ENCODE peak calls at places on chromosome 11, in eight cellular contexts. A is transverse colon, P is uterus, F is breast epithelium, E is tibial nerve, R is A549, B is ovary, N is IMR-90. O is an unnamed sample. For H3K4me1, the result is how much of the 10 kb centered on the place peaks cover.

GRCh38 chr11:9708544-9708943 is 44.7 kb downstream of the SWAP70 start:
- DNase-seq in A (no peak), P (no peak), F (no peak), E (no peak), R (no peak), B (no peak), N (peak), O (no peak)

GRCh38 chr11:86523738-86524602 is 148.4 kb downstream of the ME3 start:
- DNase-seq in A (no peak), P (no peak), F (no peak), E (no peak), R (peak), B (peak), N (peak), O (peak)

GRCh38 chr11:115920841-115921480 is 416.7 kb upstream of the CADM1 start:
- DNase-seq in A (no peak), P (no peak), F (no peak), E (no peak), R (no peak), B (no peak), N (no peak), O (no peak)

GRCh38 chr11:47270331-47271271 is 668 bp downstream of the MADD start:
- DNase-seq in A (peak), P (peak), F (no peak), E (no peak), R (peak), B (no peak), N (peak), O (peak)

GRCh38 chr11:116882386-116882785 is 45.0 kb upstream of the APOA1 start:
- DNase-seq in A (no peak), P (no peak), F (no peak), E (no peak), R (no peak), B (no peak), N (peak), O (no peak)

GRCh38 chr11:23143031-23143430 is 282.8 kb upstream of the CCDC179 start:
- DNase-seq in A (no peak), P (no peak), F (no peak), E (no peak), R (no peak), B (no peak), N (peak), O (no peak)

GRCh38 chr11:47923667-47924066 is 56.7 kb upstream of the PTPRJ start:
- DNase-seq in A (no peak), P (no peak), F (no peak), E (peak), R (no peak), B (no peak), N (peak), O (peak)

GRCh38 chr11:4211991-4212390 is 117.4 kb downstream of the RRM1 start:
- DNase-seq in A (no peak), P (no peak), F (no peak), E (no peak), R (no peak), B (no peak), N (no peak), O (no peak)

GRCh38 chr11:93577291-93577690 is 34.1 kb upstream of the SMCO4 start:
- DNase-seq in A (no peak), P (no peak), F (no peak), E (no peak), R (no peak), B (no peak), N (peak), O (no peak)

GRCh38 chr11:46936138-46937110 is at the start of gene CSTPP1:
- DNase-seq in A (peak), P (peak), F (peak), E (peak), R (peak), B (peak), N (peak), O (peak)

GRCh38 chr11:1301220-1302000 is 8.0 kb downstream of the TOLLIP start:
- DNase-seq in A (no peak), P (no peak), F (peak), E (no peak), R (no peak), B (no peak), N (no peak), O (no peak)

GRCh38 chr11:112583246-112583893 is 322.7 kb upstream of the PLET1 start:
- DNase-seq in A (no peak), P (no peak), F (no peak), E (no peak), R (no peak), B (no peak), N (no peak), O (no peak)

GRCh38 chr11:76230392-76230791 is 24.1 kb upstream of the WNT11 start:
- DNase-seq in A (no peak), P (no peak), F (no peak), E (no peak), R (no peak), B (no peak), N (no peak), O (no peak)

GRCh38 chr11:17839973-17840611 is 105.5 kb downstream of the KCNC1 start:
- DNase-seq in A (no peak), P (no peak), F (no peak), E (no peak), R (no peak), B (no peak), N (peak), O (no peak)

GRCh38 chr11:93741882-93742226 is 382 bp downstream of the C11orf54 start:
- DNase-seq in A (peak), P (peak), F (peak), E (peak), R (peak), B (no peak), N (peak), O (peak)

GRCh38 chr11:88695701-88696414 is 358.3 kb upstream of the CTSC start:
- DNase-seq in A (no peak), P (peak), F (no peak), E (no peak), R (no peak), B (no peak), N (no peak), O (no peak)

GRCh38 chr11:65300621-65301290 is 13.9 kb upstream of the CDC42EP2 start:
- DNase-seq in A (no peak), P (no peak), F (no peak), E (no peak), R (no peak), B (no peak), N (no peak), O (no peak)

GRCh38 chr11:73538381-73538872 is 59.5 kb downstream of the FAM168A start:
- DNase-seq in A (no peak), P (no peak), F (no peak), E (no peak), R (no peak), B (no peak), N (no peak), O (no peak)

GRCh38 chr11:133064152-133064877 is 468.0 kb downstream of the OPCML start:
- DNase-seq in A (peak), P (peak), F (peak), E (peak), R (no peak), B (peak), N (peak), O (peak)

GRCh38 chr11:129968611-129969419 is 33.8 kb downstream of the PRDM10 start:
- DNase-seq in A (no peak), P (no peak), F (no peak), E (no peak), R (no peak), B (no peak), N (no peak), O (no peak)

GRCh38 chr11:129969973-129970372 is 32.7 kb downstream of the PRDM10 start:
- DNase-seq in A (no peak), P (no peak), F (no peak), E (no peak), R (no peak), B (no peak), N (no peak), O (no peak)

GRCh38 chr11:129965248-129965647 is 37.4 kb downstream of the PRDM10 start:
- DNase-seq in A (no peak), P (no peak), F (no peak), E (no peak), R (no peak), B (no peak), N (no peak), O (no peak)

GRCh38 chr11:129972596-129972995 is 30.0 kb downstream of the PRDM10 start:
- DNase-seq in A (no peak), P (no peak), F (no peak), E (no peak), R (no peak), B (no peak), N (no peak), O (no peak)

DNA sequence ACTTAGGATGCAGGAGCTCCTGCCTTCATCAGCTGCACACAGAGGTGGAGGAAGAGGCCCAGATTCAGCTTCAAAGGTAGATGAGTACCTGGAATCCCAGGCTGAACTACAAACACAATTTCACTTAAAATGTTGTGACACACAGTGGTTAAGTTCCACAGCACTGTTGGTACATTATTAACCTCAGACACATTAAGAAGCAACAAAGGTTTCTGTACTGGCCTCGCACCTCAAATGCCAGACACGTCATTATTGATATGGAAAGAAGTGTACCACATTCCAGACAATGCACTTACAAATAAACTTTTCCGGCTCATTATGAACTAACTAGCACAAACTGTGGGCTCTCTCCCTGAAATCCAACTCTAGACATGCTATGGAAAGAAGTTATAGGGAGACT is 34.6 kb downstream of the PRDM10 start:
- DNase-seq in A (no peak), P (no peak), F (no peak), E (no peak), R (no peak), B (no peak), N (no peak), O (no peak)
- H3K4me1 ChIP-seq in A (under half), P (under half), F (under half), E (under half), R (under half), B (under half), N (under half), O (under half)

GRCh38 chr11:60127311-60127811 is 38.9 kb downstream of the MS4A2 start:
- DNase-seq in A (no peak), P (no peak), F (no peak), E (no peak), R (no peak), B (no peak), N (no peak), O (no peak)
- TF ChIP-seq POLR2A in A (no peak), P (no peak), F (no peak), E (no peak), R (no peak), B (no peak), N (no peak), O (no peak)

DNA sequence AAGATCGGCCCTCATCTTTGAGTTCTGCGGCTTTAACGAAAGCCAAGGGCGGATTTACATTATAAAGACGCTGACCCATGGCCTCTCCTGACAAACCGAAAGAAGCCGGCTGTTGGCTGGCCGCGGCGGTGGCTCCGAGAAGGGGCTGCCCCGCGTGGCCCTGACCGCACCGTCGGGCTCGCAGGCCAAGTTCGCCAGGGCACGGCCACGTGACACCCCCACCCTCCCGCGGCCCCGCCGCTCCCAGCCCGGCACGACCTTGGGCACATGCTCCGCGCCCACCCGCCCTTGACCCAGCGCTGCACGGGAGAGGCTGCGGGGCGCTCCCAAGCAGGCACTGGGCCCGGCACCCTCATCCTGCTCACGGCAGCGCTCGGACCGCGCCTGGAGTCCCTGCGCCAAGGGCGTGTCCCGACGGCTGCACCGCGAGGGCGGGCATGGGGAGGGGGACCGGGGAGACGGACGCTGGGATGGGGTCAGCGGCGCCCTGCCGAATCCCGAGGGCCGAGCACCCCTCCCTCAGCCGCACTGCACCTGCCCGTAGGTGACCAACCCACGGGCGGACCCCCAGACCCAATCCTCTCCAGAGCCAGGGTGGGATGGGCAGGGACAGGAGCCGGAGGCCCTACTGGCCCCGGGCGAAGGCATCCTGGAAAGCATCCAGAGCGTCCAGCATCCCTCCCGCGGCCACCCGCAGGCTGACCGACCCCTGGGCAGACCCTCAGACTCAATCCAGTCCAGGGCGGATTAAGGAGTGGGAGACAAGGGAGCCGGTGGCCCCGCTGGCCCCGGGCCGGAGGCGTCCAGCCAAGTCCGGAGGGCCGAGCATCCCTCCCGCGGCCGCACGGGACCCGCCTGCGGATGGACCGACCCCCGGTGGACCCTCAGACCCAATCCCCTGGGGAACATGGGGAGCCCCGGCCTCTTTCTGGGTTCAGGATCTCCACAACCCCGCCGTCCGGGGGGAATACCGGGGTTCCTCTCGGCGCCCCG is 759 bp downstream of the CPT1A start:
- DNase-seq in A (peak), P (peak), F (no peak), E (no peak), R (peak), B (peak), N (peak), O (peak)
- H3K4me1 ChIP-seq in A (half or more), P (under half), F (under half), E (half or more), R (under half), B (under half), N (under half), O (half or more)

DNA sequence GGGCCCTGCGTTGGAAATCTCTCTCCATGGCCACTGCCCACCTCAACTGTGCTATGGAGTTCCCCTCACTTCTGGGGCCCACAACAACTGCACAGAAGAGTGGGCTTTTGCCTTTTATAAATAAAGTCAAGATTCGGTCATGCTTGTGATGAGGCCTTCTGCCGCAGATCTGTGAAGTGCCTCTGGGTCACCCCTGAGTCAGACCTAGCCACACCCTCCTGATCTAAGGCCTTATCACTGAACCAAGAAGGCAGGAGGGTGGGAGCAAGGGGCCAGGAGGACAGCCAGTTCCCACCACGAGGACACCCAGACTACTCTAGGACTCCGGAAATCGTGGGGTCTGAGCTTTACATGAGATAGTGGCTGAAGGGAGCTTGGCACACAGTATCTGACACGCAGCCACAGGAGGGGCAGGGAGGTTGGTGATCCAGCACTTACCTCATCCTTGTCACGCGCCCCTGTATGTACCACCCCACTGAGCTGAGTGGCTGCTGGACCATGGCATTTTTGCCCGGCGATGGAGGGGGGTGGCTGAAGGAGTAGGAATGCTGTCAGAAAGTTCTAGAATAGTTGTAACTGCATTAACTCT is 115.7 kb downstream of the ABTB2 start:
- DNase-seq in A (no peak), P (no peak), F (no peak), E (no peak), R (peak), B (no peak), N (peak), O (no peak)
- TF ChIP-seq POLR2A in A (no peak), P (no peak), F (no peak), E (no peak), R (no peak), B (no peak), N (no peak), O (no peak)